ENCODE peak calls at places on chromosomes 4 and X, in six cellular contexts. P is caudate nucleus; A is Panc1; J is neural progenitor cell; I is GM12865; E is stimulated activated naive CD4-positive, alpha-beta T cell. Q is an unnamed sample.

GRCh38 chr4:186823989-186824388 is 100.3 kb upstream of the FAT1 start:
- DNase-seq in P (no peak), A (no peak), J (no peak), I (no peak), E (no peak), Q (no peak)

GRCh38 chr4:168797176-168797575 is 212.9 kb downstream of the CBR4 start:
- DNase-seq in P (no peak), A (no peak), J (no peak), I (no peak), E (no peak), Q (no peak)

GRCh38 chr4:123545569-123546122 is 149.1 kb downstream of the SPRY1 start:
- DNase-seq in P (no peak), A (no peak), J (no peak), I (no peak), E (no peak), Q (no peak)

GRCh38 chr4:80138556-80139538 is 58.5 kb upstream of the PRDM8 start:
- DNase-seq in P (no peak), A (no peak), J (no peak), I (peak), E (peak), Q (peak)

GRCh38 chr4:1933700-1934099 is 62.5 kb downstream of the NSD2 start:
- DNase-seq in P (no peak), A (no peak), J (no peak), I (no peak), E (no peak), Q (no peak)

GRCh38 chrX:49058794-49059193 is at the start of gene CCDC120:
- DNase-seq in P (no peak), A (no peak), J (no peak), I (no peak), E (no peak), Q (no peak)

GRCh38 chr4:169249214-169249973 is 21.4 kb downstream of the SH3RF1 start:
- DNase-seq in P (no peak), A (no peak), J (no peak), I (no peak), E (no peak), Q (no peak)

GRCh38 chrX:11319689-11320302 is 26.6 kb downstream of the AMELX start:
- DNase-seq in P (no peak), A (no peak), J (no peak), I (peak), E (no peak), Q (no peak)

GRCh38 chr4:176259330-176260090 is 9.5 kb downstream of the ASB5 start:
- DNase-seq in P (no peak), A (no peak), J (no peak), I (peak), E (no peak), Q (no peak)

GRCh38 chr4:113982181-113982580 is 2.7 kb upstream of the ARSJ start:
- DNase-seq in P (no peak), A (no peak), J (peak), I (no peak), E (no peak), Q (no peak)

GRCh38 chr4:1939664-1940509 is 68.7 kb downstream of the NSD2 start:
- DNase-seq in P (no peak), A (no peak), J (no peak), I (no peak), E (no peak), Q (no peak)

GRCh38 chrX:17692709-17693346 is 44.5 kb upstream of the SCML1 start:
- DNase-seq in P (no peak), A (no peak), J (peak), I (no peak), E (no peak), Q (no peak)

GRCh38 chr4:141955696-141956095 is 319.3 kb downstream of the IL15 start:
- DNase-seq in P (no peak), A (no peak), J (no peak), I (no peak), E (no peak), Q (no peak)

GRCh38 chr4:95077864-95078263 is 320.1 kb downstream of the BMPR1B start:
- DNase-seq in P (no peak), A (no peak), J (no peak), I (no peak), E (no peak), Q (no peak)

GRCh38 chr4:7860600-7861158 is 79.0 kb downstream of the AFAP1 start:
- DNase-seq in P (no peak), A (no peak), J (no peak), I (no peak), E (no peak), Q (no peak)

GRCh38 chr4:152972821-152973613 is 36.9 kb downstream of the FHDC1 start:
- DNase-seq in P (no peak), A (no peak), J (no peak), I (no peak), E (no peak), Q (no peak)

GRCh38 chrX:27598312-27598711 is 8.2 kb downstream of the DCAF8L2 start:
- DNase-seq in P (no peak), A (no peak), J (peak), I (no peak), E (no peak), Q (no peak)

GRCh38 chrX:118520206-118520857 is 24.7 kb downstream of the DOCK11 start:
- DNase-seq in P (no peak), A (no peak), J (no peak), I (no peak), E (no peak), Q (no peak)

GRCh38 chr4:148716361-148717063 is 274.3 kb upstream of the NR3C2 start:
- DNase-seq in P (no peak), A (no peak), J (peak), I (no peak), E (no peak), Q (no peak)

GRCh38 chrX:54931107-54931506 is 10.5 kb downstream of the TRO start:
- DNase-seq in P (no peak), A (no peak), J (no peak), I (no peak), E (no peak), Q (no peak)

GRCh38 chr4:4990857-4991540 is 28.3 kb downstream of the CYTL1 start:
- DNase-seq in P (peak), A (no peak), J (no peak), I (no peak), E (no peak), Q (peak)

GRCh38 chr4:164488114-164488513 is 265.8 kb upstream of the SMIM31 start:
- DNase-seq in P (no peak), A (no peak), J (no peak), I (no peak), E (no peak), Q (no peak)

GRCh38 chr4:93828332-93828829 is at the start of gene ATOH1:
- DNase-seq in P (no peak), A (no peak), J (peak), I (no peak), E (no peak), Q (peak)

GRCh38 chr4:177499537-177499936 is 57.3 kb upstream of the AGA start:
- DNase-seq in P (no peak), A (no peak), J (no peak), I (no peak), E (no peak), Q (no peak)

GRCh38 chrX:44055638-44056037 is 82.4 kb upstream of the NDP start:
- DNase-seq in P (no peak), A (no peak), J (no peak), I (no peak), E (no peak), Q (no peak)

GRCh38 chrX:34956915-34957314 is 14.3 kb downstream of the FAM47B start:
- DNase-seq in P (no peak), A (no peak), J (no peak), I (no peak), E (no peak), Q (no peak)

GRCh38 chr4:103996637-103997036 is 276.9 kb upstream of the TACR3 start:
- DNase-seq in P (no peak), A (peak), J (peak), I (peak), E (no peak), Q (no peak)

GRCh38 chr4:73021634-73022033 is 47.9 kb downstream of the COX18 start:
- DNase-seq in P (no peak), A (peak), J (peak), I (peak), E (no peak), Q (peak)